ENCODE peak calls at places on chromosomes 16 and 17, in five cellular contexts. One of them, this sample, is unnamed.

GRCh38 chr17:57875109-57876022 is 25.5 kb upstream of the MRPS23 start:
- DNase-seq in HCT116: peak
- DNase-seq in GM12878: no peak
- DNase-seq in HepG2: peak
- DNase-seq in H1: peak
- DNase-seq in this sample: peak

GRCh38 chr16:56851671-56852400 is 13.2 kb upstream of the SLC12A3 start:
- DNase-seq in HCT116: no peak
- DNase-seq in GM12878: no peak
- DNase-seq in HepG2: peak
- DNase-seq in H1: no peak
- DNase-seq in this sample: peak

GRCh38 chr17:19016881-19017280 is 12.3 kb upstream of the FAM83G start:
- DNase-seq in HCT116: no peak
- DNase-seq in GM12878: no peak
- DNase-seq in HepG2: no peak
- DNase-seq in H1: no peak
- DNase-seq in this sample: no peak

GRCh38 chr17:64024781-64025731 is 4.6 kb upstream of the ICAM2 start:
- DNase-seq in HCT116: no peak
- DNase-seq in GM12878: no peak
- DNase-seq in HepG2: no peak
- DNase-seq in H1: no peak
- DNase-seq in this sample: no peak

GRCh38 chr16:79949417-79949816 is 348.9 kb upstream of the MAF start:
- DNase-seq in HCT116: no peak
- DNase-seq in GM12878: no peak
- DNase-seq in HepG2: no peak
- DNase-seq in H1: no peak
- DNase-seq in this sample: no peak

GRCh38 chr16:49663081-49664057 is 192.5 kb downstream of the ZNF423 start:
- DNase-seq in HCT116: no peak
- DNase-seq in GM12878: no peak
- DNase-seq in HepG2: no peak
- DNase-seq in H1: no peak
- DNase-seq in this sample: no peak

GRCh38 chr17:47267354-47267828 is 13.8 kb downstream of the ITGB3 start:
- DNase-seq in HCT116: no peak
- DNase-seq in GM12878: no peak
- DNase-seq in HepG2: peak
- DNase-seq in H1: no peak
- DNase-seq in this sample: no peak

GRCh38 chr17:10806863-10807262 is 3.0 kb upstream of the TMEM238L start:
- DNase-seq in HCT116: no peak
- DNase-seq in GM12878: no peak
- DNase-seq in HepG2: no peak
- DNase-seq in H1: no peak
- DNase-seq in this sample: no peak

GRCh38 chr16:4989391-4990006 is 31.4 kb downstream of the SEC14L5 start:
- DNase-seq in HCT116: no peak
- DNase-seq in GM12878: no peak
- DNase-seq in HepG2: no peak
- DNase-seq in H1: no peak
- DNase-seq in this sample: no peak

GRCh38 chr17:76179496-76180467 is 38.7 kb upstream of the FOXJ1 start:
- DNase-seq in HCT116: no peak
- DNase-seq in GM12878: peak
- DNase-seq in HepG2: no peak
- DNase-seq in H1: no peak
- DNase-seq in this sample: peak

GRCh38 chr17:72151565-72152391 is 31.0 kb downstream of the SOX9 start:
- DNase-seq in HCT116: peak
- DNase-seq in GM12878: no peak
- DNase-seq in HepG2: peak
- DNase-seq in H1: peak
- DNase-seq in this sample: peak

GRCh38 chr17:41959336-41960095 is 7.1 kb upstream of the CNP start:
- DNase-seq in HCT116: peak
- DNase-seq in GM12878: no peak
- DNase-seq in HepG2: peak
- DNase-seq in H1: peak
- DNase-seq in this sample: peak

GRCh38 chr16:54347961-54348360 is 61.4 kb upstream of the IRX3 start:
- DNase-seq in HCT116: no peak
- DNase-seq in GM12878: no peak
- DNase-seq in HepG2: no peak
- DNase-seq in H1: no peak
- DNase-seq in this sample: no peak

GRCh38 chr16:85912271-85912974 is 13.5 kb downstream of the IRF8 start:
- DNase-seq in HCT116: no peak
- DNase-seq in GM12878: no peak
- DNase-seq in HepG2: no peak
- DNase-seq in H1: no peak
- DNase-seq in this sample: no peak

GRCh38 chr17:6374761-6375312 is 60.1 kb downstream of the AIPL1 start:
- DNase-seq in HCT116: peak
- DNase-seq in GM12878: no peak
- DNase-seq in HepG2: no peak
- DNase-seq in H1: peak
- DNase-seq in this sample: peak

GRCh38 chr17:66351053-66351452 is 48.6 kb downstream of the PRKCA start:
- DNase-seq in HCT116: no peak
- DNase-seq in GM12878: no peak
- DNase-seq in HepG2: no peak
- DNase-seq in H1: no peak
- DNase-seq in this sample: no peak

GRCh38 chr17:8192070-8192815 is 2.3 kb upstream of the BORCS6 start:
- DNase-seq in HCT116: no peak
- DNase-seq in GM12878: peak
- DNase-seq in HepG2: peak
- DNase-seq in H1: peak
- DNase-seq in this sample: peak

GRCh38 chr16:85567101-85567866 is 45.8 kb upstream of the GSE1 start:
- DNase-seq in HCT116: no peak
- DNase-seq in GM12878: no peak
- DNase-seq in HepG2: no peak
- DNase-seq in H1: peak
- DNase-seq in this sample: peak

GRCh38 chr17:40356906-40357861 is 7.4 kb downstream of the GJD3 start:
- DNase-seq in HCT116: no peak
- DNase-seq in GM12878: no peak
- DNase-seq in HepG2: no peak
- DNase-seq in H1: no peak
- DNase-seq in this sample: no peak

GRCh38 chr17:70208825-70209555 is 39.7 kb downstream of the KCNJ2 start:
- DNase-seq in HCT116: no peak
- DNase-seq in GM12878: peak
- DNase-seq in HepG2: no peak
- DNase-seq in H1: no peak
- DNase-seq in this sample: no peak

GRCh38 chr16:3074860-3075545 is 9.6 kb downstream of the IL32 start:
- DNase-seq in HCT116: no peak
- DNase-seq in GM12878: peak
- DNase-seq in HepG2: no peak
- DNase-seq in H1: no peak
- DNase-seq in this sample: no peak

GRCh38 chr17:74433421-74434121 is 1.7 kb downstream of the GPRC5C start:
- DNase-seq in HCT116: no peak
- DNase-seq in GM12878: no peak
- DNase-seq in HepG2: peak
- DNase-seq in H1: no peak
- DNase-seq in this sample: peak

GRCh38 chr16:21150375-21151001 is at the start of gene DNAH3:
- DNase-seq in HCT116: no peak
- DNase-seq in GM12878: no peak
- DNase-seq in HepG2: peak
- DNase-seq in H1: no peak
- DNase-seq in this sample: peak

GRCh38 chr16:67451061-67451703 is 20.3 kb downstream of the HSD11B2 start:
- DNase-seq in HCT116: no peak
- DNase-seq in GM12878: no peak
- DNase-seq in HepG2: no peak
- DNase-seq in H1: no peak
- DNase-seq in this sample: no peak

GRCh38 chr17:59512844-59513383 is 52.5 kb upstream of the DHX40 start:
- DNase-seq in HCT116: no peak
- DNase-seq in GM12878: no peak
- DNase-seq in HepG2: no peak
- DNase-seq in H1: no peak
- DNase-seq in this sample: no peak

GRCh38 chr17:55416470-55417052 is 5.1 kb downstream of the MMD start:
- DNase-seq in HCT116: no peak
- DNase-seq in GM12878: no peak
- DNase-seq in HepG2: no peak
- DNase-seq in H1: no peak
- DNase-seq in this sample: no peak

GRCh38 chr17:50028207-50029120 is 27.4 kb upstream of the ITGA3 start:
- DNase-seq in HCT116: no peak
- DNase-seq in GM12878: no peak
- DNase-seq in HepG2: no peak
- DNase-seq in H1: no peak
- DNase-seq in this sample: no peak

GRCh38 chr16:23876256-23876896 is 40.6 kb downstream of the PRKCB start:
- DNase-seq in HCT116: no peak
- DNase-seq in GM12878: no peak
- DNase-seq in HepG2: no peak
- DNase-seq in H1: no peak
- DNase-seq in this sample: no peak

GRCh38 chr17:54891176-54891821 is 9.4 kb upstream of the TOM1L1 start:
- DNase-seq in HCT116: peak
- DNase-seq in GM12878: no peak
- DNase-seq in HepG2: peak
- DNase-seq in H1: peak
- DNase-seq in this sample: peak

GRCh38 chr17:35312346-35312745 is 61.1 kb downstream of the SLFN11 start:
- DNase-seq in HCT116: no peak
- DNase-seq in GM12878: no peak
- DNase-seq in HepG2: no peak
- DNase-seq in H1: no peak
- DNase-seq in this sample: no peak

DNA sequence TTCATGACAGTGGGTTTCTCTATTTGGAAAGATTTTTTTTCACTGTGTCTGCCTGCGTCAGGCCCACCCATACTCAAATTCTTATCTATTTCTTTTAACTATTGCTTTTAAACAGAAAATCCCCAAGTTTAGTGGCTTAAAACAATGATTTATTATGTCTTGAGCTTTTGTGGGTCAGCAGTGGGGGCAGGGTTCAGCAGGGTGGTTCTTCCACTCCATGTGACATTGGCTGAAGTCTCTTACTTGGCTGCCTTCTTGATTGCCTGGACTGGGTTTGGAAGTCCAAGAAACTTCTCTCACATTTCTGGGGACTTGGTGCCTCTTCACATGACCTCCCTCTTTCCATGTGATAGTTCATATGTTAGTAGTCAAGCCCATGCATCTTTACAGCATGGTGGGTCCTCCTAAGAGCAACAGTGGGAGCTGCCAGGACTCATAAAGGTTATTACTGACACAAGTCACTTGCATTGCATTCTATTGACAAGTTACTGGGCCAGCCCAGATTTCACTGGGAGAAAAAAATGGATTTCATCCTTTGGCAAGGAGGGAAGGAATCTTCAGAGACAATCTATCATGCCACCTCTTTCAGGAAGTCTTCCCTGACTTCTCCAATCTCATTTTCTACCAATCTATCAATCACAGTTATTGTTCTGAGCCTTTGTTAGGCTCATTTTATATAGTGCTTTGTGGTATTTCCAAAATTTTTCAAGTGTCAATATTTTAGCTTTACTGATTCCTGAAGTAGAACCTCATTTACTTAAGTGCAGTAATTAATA is 436.1 kb downstream of the XYLT1 start:
- DNase-seq in HCT116: no peak
- DNase-seq in GM12878: no peak
- DNase-seq in HepG2: no peak
- DNase-seq in H1: no peak
- DNase-seq in this sample: no peak
- H3K27ac ChIP-seq in HCT116: no peak
- H3K27ac ChIP-seq in GM12878: no peak
- H3K27ac ChIP-seq in HepG2: no peak
- H3K27ac ChIP-seq in H1: no peak
- H3K27ac ChIP-seq in this sample: no peak

GRCh38 chr17:77459018-77459755 is 318.4 kb downstream of the SEC14L1 start:
- DNase-seq in HCT116: no peak
- DNase-seq in GM12878: no peak
- DNase-seq in HepG2: no peak
- DNase-seq in H1: no peak
- DNase-seq in this sample: no peak
- TF ChIP-seq SRF in HCT116: no peak
- TF ChIP-seq SRF in GM12878: no peak
- TF ChIP-seq SRF in HepG2: no peak
- TF ChIP-seq SRF in H1: no peak
- TF ChIP-seq SRF in this sample: no peak

DNA sequence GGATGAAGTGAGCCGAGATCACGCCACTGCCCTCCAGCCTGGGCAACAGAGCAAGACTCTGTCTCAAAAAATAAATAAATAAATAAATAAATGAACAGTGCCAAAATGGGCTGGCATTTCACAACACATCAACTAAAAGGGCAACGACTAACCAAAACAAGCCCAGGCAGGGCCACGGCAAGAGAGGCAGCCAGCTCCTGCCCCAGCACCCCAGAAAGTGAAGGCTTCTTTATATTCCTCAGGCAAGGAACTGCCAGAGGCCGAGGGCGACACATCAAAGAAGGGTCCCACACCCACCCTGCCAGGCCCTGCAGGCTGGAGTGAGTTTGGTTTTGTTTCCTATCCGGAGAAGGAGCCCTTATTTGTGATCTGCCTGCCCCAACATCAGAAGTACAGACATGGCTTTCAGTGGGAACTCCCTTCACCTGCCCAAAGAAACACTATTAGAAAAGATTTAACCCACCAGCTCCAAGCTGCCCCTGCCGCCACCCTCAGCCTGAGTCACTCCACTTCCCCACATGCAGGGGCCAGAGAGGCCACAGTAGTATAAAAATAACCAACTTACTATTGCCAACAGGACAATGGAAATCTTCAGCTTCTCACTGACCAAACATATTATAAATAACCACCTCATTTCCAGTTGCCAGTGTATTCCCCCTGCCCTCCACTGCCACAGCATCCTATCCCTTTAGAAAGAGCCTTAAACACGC is 8.0 kb downstream of the FBXO31 start:
- DNase-seq in HCT116: no peak
- DNase-seq in GM12878: no peak
- DNase-seq in HepG2: no peak
- DNase-seq in H1: no peak
- DNase-seq in this sample: no peak
- H3K27ac ChIP-seq in HCT116: no peak
- H3K27ac ChIP-seq in GM12878: no peak
- H3K27ac ChIP-seq in HepG2: peak
- H3K27ac ChIP-seq in H1: no peak
- H3K27ac ChIP-seq in this sample: no peak

DNA sequence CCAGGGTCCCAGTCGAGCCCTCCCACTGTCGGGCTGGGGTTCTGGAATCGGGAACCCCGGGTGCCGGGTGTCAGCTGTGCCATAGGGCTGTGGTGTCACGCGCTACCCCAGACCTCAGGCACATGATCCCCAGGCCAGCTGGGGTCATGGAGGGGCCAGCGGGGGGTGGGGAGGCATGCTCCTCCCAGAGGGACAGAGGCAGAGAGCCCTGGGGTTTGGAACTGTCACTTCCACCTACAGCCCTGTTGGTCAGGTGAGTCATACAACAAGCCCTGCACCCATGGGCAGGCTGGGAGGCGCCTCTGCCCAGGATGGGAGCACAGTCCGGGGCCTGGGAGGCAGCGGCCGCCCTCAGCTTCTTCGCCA is 63.0 kb downstream of the BAIAP2 start:
- DNase-seq in HCT116: peak
- DNase-seq in GM12878: no peak
- DNase-seq in HepG2: peak
- DNase-seq in H1: no peak
- DNase-seq in this sample: peak
- TF ChIP-seq SRF in HCT116: no peak
- TF ChIP-seq SRF in GM12878: no peak
- TF ChIP-seq SRF in HepG2: no peak
- TF ChIP-seq SRF in H1: no peak
- TF ChIP-seq SRF in this sample: no peak

This sample was measured in K562.